ENCODE peak calls at places on chromosome 18, in eight cellular contexts. O is cardiac muscle cell, Q is right lobe of liver, Y is cardiac fibroblast, K is thyroid gland, I is heart right ventricle, L is mesendoderm, D is RWPE2. E is an unnamed sample.

GRCh38 chr18:515838-516237 is 15.3 kb upstream of the COLEC12 start:
- DNase-seq in O (no peak), Q (no peak), Y (peak), K (no peak), I (no peak), L (no peak), D (no peak), E (no peak)

GRCh38 chr18:28735731-28736130 is 558.8 kb upstream of the CDH2 start:
- DNase-seq in O (peak), Q (no peak), Y (peak), K (no peak), I (no peak), L (peak), D (no peak), E (no peak)

GRCh38 chr18:46536215-46536874 is 120.7 kb downstream of the LOXHD1 start:
- DNase-seq in O (peak), Q (no peak), Y (no peak), K (no peak), I (no peak), L (peak), D (no peak), E (no peak)

GRCh38 chr18:69523582-69523981 is 122.9 kb downstream of the DOK6 start:
- DNase-seq in O (no peak), Q (no peak), Y (no peak), K (no peak), I (no peak), L (no peak), D (no peak), E (no peak)

GRCh38 chr18:28511421-28511821 is 334.5 kb upstream of the CDH2 start:
- DNase-seq in O (peak), Q (no peak), Y (peak), K (no peak), I (no peak), L (peak), D (no peak), E (no peak)

GRCh38 chr18:33181016-33181415 is 259.5 kb downstream of the CCDC178 start:
- DNase-seq in O (no peak), Q (no peak), Y (no peak), K (no peak), I (no peak), L (no peak), D (no peak), E (no peak)

GRCh38 chr18:46596119-46596518 is 60.9 kb downstream of the LOXHD1 start:
- DNase-seq in O (no peak), Q (no peak), Y (no peak), K (no peak), I (no peak), L (no peak), D (no peak), E (no peak)

GRCh38 chr18:3262234-3263171 is 570 bp downstream of the MYL12B start:
- DNase-seq in O (peak), Q (no peak), Y (peak), K (no peak), I (no peak), L (peak), D (no peak), E (no peak)

GRCh38 chr18:3057526-3057925 is 44.6 kb upstream of the LPIN2 start:
- DNase-seq in O (no peak), Q (no peak), Y (no peak), K (no peak), I (no peak), L (no peak), D (no peak), E (no peak)

GRCh38 chr18:26317353-26317865 is 91.2 kb downstream of the TAF4B start:
- DNase-seq in O (peak), Q (no peak), Y (peak), K (no peak), I (no peak), L (no peak), D (no peak), E (no peak)

GRCh38 chr18:63881851-63882250 is 5.7 kb upstream of the SERPINB2 start:
- DNase-seq in O (peak), Q (no peak), Y (peak), K (no peak), I (no peak), L (no peak), D (no peak), E (no peak)

GRCh38 chr18:23574611-23575308 is 11.5 kb downstream of the NPC1 start:
- DNase-seq in O (no peak), Q (no peak), Y (no peak), K (no peak), I (no peak), L (peak), D (no peak), E (no peak)

GRCh38 chr18:59268722-59269562 is 4.3 kb downstream of the RAX start:
- DNase-seq in O (peak), Q (peak), Y (no peak), K (peak), I (peak), L (peak), D (no peak), E (no peak)

GRCh38 chr18:805755-806110 is 6.3 kb downstream of the YES1 start:
- DNase-seq in O (no peak), Q (no peak), Y (no peak), K (no peak), I (no peak), L (no peak), D (no peak), E (no peak)

GRCh38 chr18:8196238-8196637 is 413.0 kb upstream of the RAB12 start:
- DNase-seq in O (no peak), Q (no peak), Y (no peak), K (no peak), I (no peak), L (no peak), D (no peak), E (no peak)

GRCh38 chr18:4068552-4069158 is 386.5 kb downstream of the DLGAP1 start:
- DNase-seq in O (peak), Q (no peak), Y (peak), K (peak), I (no peak), L (peak), D (no peak), E (peak)

GRCh38 chr18:36265035-36265434 is 32.5 kb upstream of the FHOD3 start:
- DNase-seq in O (peak), Q (no peak), Y (peak), K (no peak), I (no peak), L (peak), D (no peak), E (no peak)

GRCh38 chr18:5106730-5107129 is 90.3 kb downstream of the AKAIN1 start:
- DNase-seq in O (no peak), Q (no peak), Y (no peak), K (no peak), I (no peak), L (peak), D (no peak), E (no peak)

GRCh38 chr18:9475643-9476580 is 599 bp downstream of the RALBP1 start:
- DNase-seq in O (peak), Q (no peak), Y (peak), K (no peak), I (no peak), L (peak), D (peak), E (peak)

GRCh38 chr18:9478545-9478944 is 3.2 kb downstream of the RALBP1 start:
- DNase-seq in O (no peak), Q (no peak), Y (no peak), K (no peak), I (no peak), L (no peak), D (no peak), E (no peak)

GRCh38 chr18:9474983-9475642 is at the start of gene RALBP1:
- DNase-seq in O (peak), Q (peak), Y (peak), K (peak), I (peak), L (peak), D (peak), E (peak)

GRCh38 chr18:9474103-9474982 is 970 bp upstream of the RALBP1 start:
- DNase-seq in O (peak), Q (peak), Y (no peak), K (peak), I (no peak), L (peak), D (peak), E (peak)

GRCh38 chr18:9477509-9477908 is 2.2 kb downstream of the RALBP1 start:
- DNase-seq in O (no peak), Q (no peak), Y (no peak), K (no peak), I (no peak), L (no peak), D (no peak), E (no peak)
- H3K4me3 ChIP-seq in O (no peak), Q (no peak), Y (no peak), K (no peak), I (no peak), L (no peak), D (no peak), E (no peak)

DNA sequence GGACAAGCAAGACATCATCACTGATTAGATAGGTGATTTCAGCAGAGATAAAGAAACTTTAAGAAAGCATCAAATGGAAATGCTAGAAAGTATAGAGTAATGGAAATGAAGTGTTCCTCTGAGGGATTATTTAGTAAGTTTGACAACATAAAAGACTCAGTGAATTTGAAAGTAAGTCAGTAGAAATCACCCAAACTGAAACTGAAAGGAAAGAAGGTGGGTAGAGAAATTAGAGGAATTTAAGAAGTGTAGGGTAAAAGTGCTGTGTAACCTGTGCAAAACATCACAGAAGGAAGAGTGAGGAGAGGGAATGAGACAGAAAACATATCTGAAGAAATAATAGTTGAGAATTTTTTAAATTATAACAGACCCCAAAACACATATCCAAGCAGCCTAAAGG is 343.1 kb downstream of the CBLN2 start:
- DNase-seq in O (no peak), Q (no peak), Y (no peak), K (no peak), I (no peak), L (no peak), D (no peak), E (no peak)
- H3K4me3 ChIP-seq in O (no peak), Q (no peak), Y (no peak), K (no peak), I (no peak), L (no peak), D (no peak), E (no peak)

DNA sequence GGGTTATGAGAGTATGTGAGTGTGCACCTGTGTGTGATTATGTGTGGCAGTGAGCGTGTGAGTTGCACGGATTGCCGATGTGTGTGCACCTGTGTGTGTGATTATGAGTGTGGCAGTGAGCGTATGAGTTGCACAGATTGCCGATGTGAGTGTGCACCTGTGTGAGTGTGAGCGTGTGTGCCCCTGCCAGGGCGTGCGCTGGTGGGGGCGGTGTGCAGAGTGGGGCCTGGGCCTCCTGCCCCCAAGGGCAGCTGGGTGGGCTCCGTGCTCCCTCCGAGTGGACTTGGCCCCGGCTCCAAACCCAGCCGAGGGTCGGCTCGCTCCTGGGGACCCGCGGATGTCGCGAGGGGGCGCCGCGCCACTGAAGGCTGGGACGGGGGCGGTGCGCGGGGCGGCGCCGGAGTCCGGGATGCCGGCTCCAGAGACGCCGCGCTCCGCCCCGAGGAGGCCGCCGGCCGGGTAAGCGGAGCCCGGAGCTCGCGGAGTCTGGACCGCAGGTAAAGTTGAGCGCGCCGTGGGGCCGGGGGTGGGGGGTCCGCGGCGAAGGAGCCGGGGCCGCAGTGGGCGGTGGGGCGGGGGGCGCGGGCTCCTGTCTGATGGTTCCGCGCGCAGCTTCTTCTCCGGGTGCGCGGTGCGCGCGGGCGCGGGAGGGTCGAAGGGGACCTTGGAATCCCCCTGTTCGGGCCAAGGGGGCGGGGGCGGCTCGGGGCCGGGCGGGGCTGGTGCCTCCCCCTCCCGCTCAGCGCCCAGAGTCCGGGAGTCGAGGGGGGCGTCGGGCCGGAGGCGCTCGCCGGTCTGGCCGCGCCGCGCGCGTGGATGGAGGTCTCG is at the start of gene KCNG2:
- DNase-seq in O (peak), Q (no peak), Y (peak), K (peak), I (no peak), L (peak), D (no peak), E (no peak)
- H3K4me3 ChIP-seq in O (peak), Q (no peak), Y (peak), K (peak), I (peak), L (no peak), D (peak), E (peak)

DNA sequence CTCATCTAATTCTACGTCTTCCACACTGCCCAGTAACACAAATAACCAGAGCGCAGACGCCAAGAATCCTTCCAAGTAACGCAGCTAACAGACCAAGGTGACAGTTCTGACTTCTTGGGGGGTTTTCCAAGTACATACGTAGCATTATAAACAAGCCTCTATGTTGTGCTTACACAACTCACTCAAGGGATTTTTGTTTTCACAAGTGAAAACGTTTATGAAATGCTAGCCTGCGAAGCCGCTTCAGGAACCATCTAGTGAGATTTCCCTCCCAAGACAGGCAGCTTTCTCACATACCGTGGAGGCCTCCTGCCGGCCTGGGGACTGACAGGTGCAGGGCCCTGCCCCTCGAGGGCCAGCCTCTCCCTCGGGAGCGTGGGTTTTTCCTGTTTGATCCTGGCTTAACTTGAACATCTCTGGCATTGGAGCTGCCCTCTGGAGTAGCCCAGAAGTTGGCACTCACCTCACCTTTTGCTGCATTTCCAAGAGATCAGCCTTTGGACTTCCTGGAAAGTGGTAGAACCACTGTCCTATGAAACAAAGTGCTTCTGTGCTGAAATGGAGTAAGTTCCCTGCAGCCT is 151.1 kb downstream of the MBP start:
- DNase-seq in O (no peak), Q (no peak), Y (no peak), K (peak), I (no peak), L (no peak), D (no peak), E (no peak)
- H3K4me3 ChIP-seq in O (no peak), Q (no peak), Y (no peak), K (no peak), I (no peak), L (no peak), D (no peak), E (no peak)